ENCODE peak calls at places on chromosomes 6 and 20, in nine cellular contexts. One of them, this sample, is unnamed.

GRCh38 chr6:33854572-33855030 is 50.8 kb upstream of the MLN start:
- DNase-seq in AG20443: peak; percentile 45
- DNase-seq in stromal cell of bone marrow: no peak
- DNase-seq in effector memory CD4-positive, alpha-beta T cell: no peak
- DNase-seq in right cardiac atrium: no peak
- DNase-seq in NCI-H2081: peak; percentile 24
- DNase-seq in NCI-H748 treated with DMSO at 0.1 percent for 48 hours: no peak
- DNase-seq in stimulated activated CD4-positive, alpha-beta T cell treated with anti-CD3 and anti-CD28 coated beads, Interleukin-4, amount 100 ng/mL, for 24 hours: no peak
- DNase-seq in nephron progenitor cell: peak; percentile 40
- DNase-seq in this sample: peak; percentile 48

GRCh38 chr6:27031302-27031701 is 216.2 kb upstream of the PRSS16 start:
- DNase-seq in NCI-H748 treated with DMSO at 0.1 percent for 48 hours: no peak
- DNase-seq in right cardiac atrium: no peak
- DNase-seq in stimulated activated CD4-positive, alpha-beta T cell treated with anti-CD3 and anti-CD28 coated beads, Interleukin-4, amount 100 ng/mL, for 24 hours: no peak
- DNase-seq in nephron progenitor cell: no peak
- DNase-seq in effector memory CD4-positive, alpha-beta T cell: no peak
- DNase-seq in AG20443: no peak
- DNase-seq in stromal cell of bone marrow: no peak
- DNase-seq in NCI-H2081: no peak
- DNase-seq in this sample: no peak

GRCh38 chr20:58251348-58251978 is 23.0 kb upstream of the ANKRD60 start:
- DNase-seq in stimulated activated CD4-positive, alpha-beta T cell treated with anti-CD3 and anti-CD28 coated beads, Interleukin-4, amount 100 ng/mL, for 24 hours: no peak
- DNase-seq in NCI-H748 treated with DMSO at 0.1 percent for 48 hours: no peak
- DNase-seq in right cardiac atrium: no peak
- DNase-seq in effector memory CD4-positive, alpha-beta T cell: no peak
- DNase-seq in NCI-H2081: no peak
- DNase-seq in AG20443: no peak
- DNase-seq in nephron progenitor cell: no peak
- DNase-seq in stromal cell of bone marrow: no peak
- DNase-seq in this sample: no peak

GRCh38 chr20:56957737-56958553 is 308.5 kb downstream of the BMP7 start:
- DNase-seq in stimulated activated CD4-positive, alpha-beta T cell treated with anti-CD3 and anti-CD28 coated beads, Interleukin-4, amount 100 ng/mL, for 24 hours: no peak
- DNase-seq in effector memory CD4-positive, alpha-beta T cell: no peak
- DNase-seq in right cardiac atrium: no peak
- DNase-seq in NCI-H2081: no peak
- DNase-seq in AG20443: no peak
- DNase-seq in stromal cell of bone marrow: no peak
- DNase-seq in NCI-H748 treated with DMSO at 0.1 percent for 48 hours: peak; percentile 3
- DNase-seq in nephron progenitor cell: peak; percentile 78
- DNase-seq in this sample: no peak

GRCh38 chr6:158060447-158061360 is 79.0 kb downstream of the SYNJ2 start:
- DNase-seq in stimulated activated CD4-positive, alpha-beta T cell treated with anti-CD3 and anti-CD28 coated beads, Interleukin-4, amount 100 ng/mL, for 24 hours: no peak
- DNase-seq in right cardiac atrium: peak; percentile 94
- DNase-seq in effector memory CD4-positive, alpha-beta T cell: peak; percentile 9
- DNase-seq in NCI-H2081: peak; percentile 83
- DNase-seq in AG20443: peak; percentile 89
- DNase-seq in nephron progenitor cell: no peak
- DNase-seq in NCI-H748 treated with DMSO at 0.1 percent for 48 hours: peak; percentile 54
- DNase-seq in stromal cell of bone marrow: peak; percentile 97
- DNase-seq in this sample: peak; percentile 98

GRCh38 chr6:52641826-52642225 is 29.1 kb upstream of the TMEM14A start:
- DNase-seq in stimulated activated CD4-positive, alpha-beta T cell treated with anti-CD3 and anti-CD28 coated beads, Interleukin-4, amount 100 ng/mL, for 24 hours: no peak
- DNase-seq in NCI-H748 treated with DMSO at 0.1 percent for 48 hours: peak; percentile 86
- DNase-seq in right cardiac atrium: no peak
- DNase-seq in NCI-H2081: peak; percentile 68
- DNase-seq in effector memory CD4-positive, alpha-beta T cell: no peak
- DNase-seq in AG20443: no peak
- DNase-seq in stromal cell of bone marrow: no peak
- DNase-seq in nephron progenitor cell: no peak
- DNase-seq in this sample: no peak

GRCh38 chr6:28734443-28734959 is 189.3 kb downstream of the TRIM27 start:
- DNase-seq in stimulated activated CD4-positive, alpha-beta T cell treated with anti-CD3 and anti-CD28 coated beads, Interleukin-4, amount 100 ng/mL, for 24 hours: no peak
- DNase-seq in right cardiac atrium: no peak
- DNase-seq in stromal cell of bone marrow: no peak
- DNase-seq in NCI-H2081: no peak
- DNase-seq in NCI-H748 treated with DMSO at 0.1 percent for 48 hours: no peak
- DNase-seq in AG20443: no peak
- DNase-seq in effector memory CD4-positive, alpha-beta T cell: no peak
- DNase-seq in nephron progenitor cell: no peak
- DNase-seq in this sample: no peak

GRCh38 chr20:2707353-2708072 is 14.9 kb downstream of the EBF4 start:
- DNase-seq in NCI-H2081: no peak
- DNase-seq in AG20443: no peak
- DNase-seq in effector memory CD4-positive, alpha-beta T cell: no peak
- DNase-seq in stimulated activated CD4-positive, alpha-beta T cell treated with anti-CD3 and anti-CD28 coated beads, Interleukin-4, amount 100 ng/mL, for 24 hours: no peak
- DNase-seq in stromal cell of bone marrow: no peak
- DNase-seq in NCI-H748 treated with DMSO at 0.1 percent for 48 hours: no peak
- DNase-seq in nephron progenitor cell: no peak
- DNase-seq in right cardiac atrium: no peak
- DNase-seq in this sample: no peak

GRCh38 chr6:46098678-46099077 is 31.1 kb upstream of the ENPP4 start:
- DNase-seq in AG20443: no peak
- DNase-seq in effector memory CD4-positive, alpha-beta T cell: no peak
- DNase-seq in NCI-H748 treated with DMSO at 0.1 percent for 48 hours: peak; percentile 91
- DNase-seq in NCI-H2081: peak; percentile 72
- DNase-seq in stromal cell of bone marrow: no peak
- DNase-seq in right cardiac atrium: peak; percentile 53
- DNase-seq in stimulated activated CD4-positive, alpha-beta T cell treated with anti-CD3 and anti-CD28 coated beads, Interleukin-4, amount 100 ng/mL, for 24 hours: no peak
- DNase-seq in nephron progenitor cell: no peak
- DNase-seq in this sample: peak; percentile 22

GRCh38 chr20:62943396-62943795 is 5.4 kb downstream of the GID8 start:
- DNase-seq in stromal cell of bone marrow: no peak
- DNase-seq in NCI-H748 treated with DMSO at 0.1 percent for 48 hours: no peak
- DNase-seq in nephron progenitor cell: no peak
- DNase-seq in stimulated activated CD4-positive, alpha-beta T cell treated with anti-CD3 and anti-CD28 coated beads, Interleukin-4, amount 100 ng/mL, for 24 hours: no peak
- DNase-seq in right cardiac atrium: peak; percentile 36
- DNase-seq in AG20443: no peak
- DNase-seq in effector memory CD4-positive, alpha-beta T cell: no peak
- DNase-seq in NCI-H2081: no peak
- DNase-seq in this sample: no peak

GRCh38 chr6:117976030-117976651 is 69.1 kb downstream of the SLC35F1 start:
- DNase-seq in effector memory CD4-positive, alpha-beta T cell: no peak
- DNase-seq in NCI-H748 treated with DMSO at 0.1 percent for 48 hours: peak; percentile 21
- DNase-seq in right cardiac atrium: no peak
- DNase-seq in nephron progenitor cell: peak; percentile 12
- DNase-seq in NCI-H2081: peak; percentile 68
- DNase-seq in stimulated activated CD4-positive, alpha-beta T cell treated with anti-CD3 and anti-CD28 coated beads, Interleukin-4, amount 100 ng/mL, for 24 hours: peak; percentile 18
- DNase-seq in stromal cell of bone marrow: peak; percentile 18
- DNase-seq in AG20443: peak; percentile 28
- DNase-seq in this sample: no peak